ENCODE peak calls at places on chromosomes 4 and X, in seven cellular contexts. W, U, P, H, A, C and S are unnamed samples.

GRCh38 chr4:90328558-90328957 is 201.4 kb downstream of the CCSER1 start:
- DNase-seq in W (no peak), U (no peak), P (no peak), H (no peak), A (no peak), C (peak; percentile 50), S (peak; percentile 83)

GRCh38 chr4:138451264-138451663 is 209.1 kb upstream of the SLC7A11 start:
- DNase-seq in W (no peak), U (no peak), P (no peak), H (no peak), A (no peak), C (no peak), S (no peak)

GRCh38 chr4:158122501-158122900 is 50.3 kb downstream of the GASK1B start:
- DNase-seq in W (no peak), U (peak; percentile 12), P (no peak), H (no peak), A (no peak), C (peak; percentile 63), S (peak; percentile 36)

GRCh38 chr4:5795580-5795979 is 84.6 kb downstream of the EVC start:
- DNase-seq in W (no peak), U (no peak), P (no peak), H (no peak), A (no peak), C (no peak), S (no peak)

GRCh38 chrX:57772637-57773036 is 92.6 kb upstream of the NLRP2B start:
- DNase-seq in W (no peak), U (no peak), P (no peak), H (no peak), A (no peak), C (no peak), S (no peak)

GRCh38 chr4:93775551-93775950 is 53.0 kb upstream of the ATOH1 start:
- DNase-seq in W (no peak), U (no peak), P (no peak), H (no peak), A (no peak), C (no peak), S (no peak)

GRCh38 chrX:150365953-150366911 is 3.1 kb downstream of the MAMLD1 start:
- DNase-seq in W (no peak), U (peak; percentile 52), P (peak; percentile 49), H (no peak), A (no peak), C (peak; percentile 48), S (peak; percentile 70)

GRCh38 chr4:148634476-148634875 is 192.3 kb upstream of the NR3C2 start:
- DNase-seq in W (no peak), U (peak; percentile 46), P (no peak), H (no peak), A (no peak), C (peak; percentile 6), S (peak; percentile 1)

GRCh38 chr4:24932831-24933230 is 20.0 kb upstream of the CCDC149 start:
- DNase-seq in W (no peak), U (no peak), P (no peak), H (no peak), A (no peak), C (no peak), S (no peak)

GRCh38 chr4:27154706-27155105 is 294.1 kb downstream of the STIM2 start:
- DNase-seq in W (no peak), U (peak; percentile 11), P (no peak), H (no peak), A (no peak), C (peak; percentile 4), S (peak; percentile 28)

GRCh38 chr4:147955827-147956565 is 224.1 kb downstream of the ARHGAP10 start:
- DNase-seq in W (no peak), U (no peak), P (no peak), H (no peak), A (no peak), C (no peak), S (no peak)

GRCh38 chr4:182897601-182898478 is 19.3 kb downstream of the DCTD start:
- DNase-seq in W (no peak), U (no peak), P (no peak), H (no peak), A (no peak), C (no peak), S (no peak)

GRCh38 chr4:53782468-53782865 is 191.2 kb upstream of the LNX1 start:
- DNase-seq in W (no peak), U (no peak), P (no peak), H (no peak), A (no peak), C (peak; percentile 51), S (no peak)

GRCh38 chr4:73259552-73260140 is 1.0 kb upstream of the ANKRD17 start:
- DNase-seq in W (no peak), U (peak; percentile 29), P (peak; percentile 66), H (no peak), A (no peak), C (no peak), S (peak; percentile 67)

GRCh38 chr4:14668296-14668695 is 334.0 kb upstream of the CPEB2 start:
- DNase-seq in W (no peak), U (no peak), P (no peak), H (no peak), A (no peak), C (no peak), S (no peak)

GRCh38 chr4:74474345-74475099 is 29.6 kb downstream of the AREG start:
- DNase-seq in W (no peak), U (peak; percentile 18), P (no peak), H (no peak), A (no peak), C (peak; percentile 52), S (no peak)

GRCh38 chrX:133953078-133953477 is 32.3 kb downstream of the GPC3 start:
- DNase-seq in W (no peak), U (no peak), P (no peak), H (no peak), A (no peak), C (no peak), S (no peak)

GRCh38 chrX:110665636-110666035 is 130.0 kb downstream of the CHRDL1 start:
- DNase-seq in W (no peak), U (peak; percentile 26), P (no peak), H (no peak), A (no peak), C (peak; percentile 21), S (peak; percentile 31)

GRCh38 chr4:4810365-4810764 is 49.1 kb upstream of the MSX1 start:
- DNase-seq in W (no peak), U (no peak), P (peak; percentile 6), H (no peak), A (no peak), C (no peak), S (no peak)

GRCh38 chr4:64095398-64095797 is 313.9 kb downstream of the TECRL start:
- DNase-seq in W (no peak), U (no peak), P (no peak), H (no peak), A (no peak), C (no peak), S (no peak)

GRCh38 chrX:45515262-45516215 is 314.9 kb upstream of the DIPK2B start:
- DNase-seq in W (no peak), U (peak; percentile 57), P (no peak), H (no peak), A (no peak), C (peak; percentile 91), S (peak; percentile 95)

GRCh38 chr4:15420642-15421041 is 7.2 kb upstream of the C1QTNF7 start:
- DNase-seq in W (no peak), U (peak; percentile 69), P (no peak), H (no peak), A (no peak), C (peak; percentile 90), S (peak; percentile 62)

GRCh38 chr4:168645933-168646768 is 149.3 kb downstream of the PALLD start:
- DNase-seq in W (no peak), U (no peak), P (no peak), H (no peak), A (no peak), C (no peak), S (no peak)

GRCh38 chr4:137994858-137995257 is 247.3 kb downstream of the SLC7A11 start:
- DNase-seq in W (no peak), U (peak; percentile 73), P (no peak), H (no peak), A (no peak), C (peak; percentile 57), S (peak; percentile 57)

GRCh38 chr4:141229408-141230101 is 8.9 kb downstream of the ZNF330 start:
- DNase-seq in W (no peak), U (no peak), P (no peak), H (no peak), A (no peak), C (no peak), S (no peak)

GRCh38 chr4:158008551-158009218 is 164.1 kb downstream of the GASK1B start:
- DNase-seq in W (no peak), U (no peak), P (no peak), H (no peak), A (no peak), C (peak; percentile 84), S (peak; percentile 52)

GRCh38 chr4:66750273-66750672 is 795.0 kb downstream of the CENPC start:
- DNase-seq in W (no peak), U (no peak), P (no peak), H (no peak), A (no peak), C (no peak), S (peak; percentile 24)

GRCh38 chr4:172652369-172652768 is 516.2 kb upstream of the GALNT7 start:
- DNase-seq in W (no peak), U (no peak), P (no peak), H (no peak), A (no peak), C (no peak), S (peak; percentile 18)

GRCh38 chr4:118282692-118283091 is 70.1 kb downstream of the PRSS12 start:
- DNase-seq in W (no peak), U (peak; percentile 66), P (no peak), H (no peak), A (no peak), C (peak; percentile 61), S (peak; percentile 40)

GRCh38 chrX:32421266-32421665 is 790.1 kb downstream of the DMD start:
- DNase-seq in W (no peak), U (no peak), P (no peak), H (no peak), A (no peak), C (no peak), S (no peak)

GRCh38 chrX:42524374-42524773 is 253.6 kb downstream of the PPP1R2C start:
- DNase-seq in W (no peak), U (peak; percentile 10), P (no peak), H (no peak), A (no peak), C (peak; percentile 24), S (peak; percentile 21)

GRCh38 chr4:93384897-93385296 is 443.7 kb upstream of the ATOH1 start:
- DNase-seq in W (no peak), U (no peak), P (no peak), H (no peak), A (no peak), C (peak; percentile 63), S (peak; percentile 49)

GRCh38 chr4:42953316-42953715 is 60.8 kb downstream of the GRXCR1 start:
- DNase-seq in W (no peak), U (no peak), P (no peak), H (no peak), A (no peak), C (no peak), S (no peak)